ENCODE peak calls at places on chromosomes 13 and 19, in seven cellular contexts. N is fibroblast of the aortic adventitia; S is CD4-positive, alpha-beta T cell; Y is SW 1271; C is stimulated activated CD4-positive, alpha-beta T cell treated with anti-CD3 and anti-CD28 coated beads, Interleukin-1b, Interleukin-23, amount 100 ng/mL, for 48 hours; W is fibroblast of gingiva; L is colonic mucosa. U is an unnamed sample.

GRCh38 chr19:33821871-33822270 is 25.2 kb downstream of the KCTD15 start:
- DNase-seq in N (peak), S (no peak), Y (peak), C (no peak), W (no peak), L (no peak), U (no peak)

GRCh38 chr19:18488838-18489626 is 32.8 kb downstream of the ELL start:
- DNase-seq in N (no peak), S (no peak), Y (no peak), C (no peak), W (no peak), L (no peak), U (peak)

GRCh38 chr19:35140898-35141626 is 2.0 kb upstream of the FXYD7 start:
- DNase-seq in N (peak), S (peak), Y (peak), C (peak), W (peak), L (peak), U (peak)

GRCh38 chr19:7139095-7139494 is 69.6 kb downstream of the ZNF557 start:
- DNase-seq in N (no peak), S (no peak), Y (no peak), C (no peak), W (no peak), L (no peak), U (no peak)

GRCh38 chr13:29479716-29480492 is 115.6 kb downstream of the SLC7A1 start:
- DNase-seq in N (no peak), S (no peak), Y (no peak), C (no peak), W (no peak), L (no peak), U (no peak)

GRCh38 chr13:33723365-33723764 is 94.6 kb upstream of the RFC3 start:
- DNase-seq in N (peak), S (no peak), Y (no peak), C (no peak), W (no peak), L (no peak), U (no peak)

GRCh38 chr13:77031869-77032268 is 4.9 kb upstream of the FBXL3 start:
- DNase-seq in N (no peak), S (no peak), Y (no peak), C (no peak), W (no peak), L (no peak), U (no peak)

GRCh38 chr13:25111557-25111956 is 15.6 kb downstream of the PABPC3 start:
- DNase-seq in N (no peak), S (no peak), Y (no peak), C (no peak), W (no peak), L (no peak), U (no peak)

GRCh38 chr13:111011899-111012298 is 97.0 kb upstream of the ANKRD10 start:
- DNase-seq in N (peak), S (no peak), Y (no peak), C (no peak), W (no peak), L (no peak), U (peak)

GRCh38 chr19:13298565-13299481 is 148.6 kb downstream of the IER2 start:
- DNase-seq in N (no peak), S (no peak), Y (no peak), C (no peak), W (no peak), L (no peak), U (no peak)

GRCh38 chr13:110340812-110341444 is 33.8 kb downstream of the COL4A2 start:
- DNase-seq in N (peak), S (peak), Y (no peak), C (peak), W (no peak), L (peak), U (peak)

GRCh38 chr13:31756346-31756745 is 17.0 kb downstream of the RXFP2 start:
- DNase-seq in N (peak), S (no peak), Y (peak), C (no peak), W (peak), L (no peak), U (no peak)

GRCh38 chr13:20828540-20829364 is 55.0 kb upstream of the EEF1AKMT1 start:
- DNase-seq in N (peak), S (no peak), Y (peak), C (no peak), W (peak), L (peak), U (peak)

GRCh38 chr19:16527334-16527935 is 14.8 kb downstream of the CHERP start:
- DNase-seq in N (no peak), S (no peak), Y (no peak), C (no peak), W (no peak), L (no peak), U (no peak)

GRCh38 chr13:38166121-38166520 is 183.5 kb upstream of the UFM1 start:
- DNase-seq in N (no peak), S (no peak), Y (no peak), C (no peak), W (no peak), L (no peak), U (no peak)

GRCh38 chr19:18304194-18304495 is 18.7 kb downstream of the LSM4 start:
- DNase-seq in N (no peak), S (no peak), Y (no peak), C (no peak), W (no peak), L (no peak), U (no peak)

GRCh38 chr19:50932690-50933083 is 20.2 kb downstream of the KLK5 start:
- DNase-seq in N (no peak), S (no peak), Y (no peak), C (no peak), W (no peak), L (no peak), U (no peak)

GRCh38 chr19:11359421-11359820 is 4.2 kb downstream of the PLPPR2 start:
- DNase-seq in N (no peak), S (no peak), Y (no peak), C (no peak), W (no peak), L (no peak), U (no peak)

GRCh38 chr13:101695870-101696516 is 243.5 kb downstream of the ITGBL1 start:
- DNase-seq in N (peak), S (no peak), Y (no peak), C (no peak), W (peak), L (no peak), U (no peak)

GRCh38 chr19:16441661-16442071 is 30.1 kb downstream of the EPS15L1 start:
- DNase-seq in N (no peak), S (no peak), Y (peak), C (peak), W (no peak), L (peak), U (peak)

U was measured in dermis blood vessel endothelial cell.